ENCODE peak calls at places on chromosomes 5 and 9, in seven cellular contexts. Q is right cardiac atrium, L is K562, Y is lung, W is neural progenitor cell, R is keratinocyte, V is fibroblast of lung. C is an unnamed sample.

GRCh38 chr5:78886650-78887230 is 98.4 kb downstream of the ARSB start:
- DNase-seq in Q (no peak), L (no peak), Y (no peak), W (no peak), R (no peak), V (peak; percentile 40), C (peak; percentile 28)

GRCh38 chr5:76462097-76462702 is 59.1 kb downstream of the IQGAP2 start:
- DNase-seq in Q (no peak), L (no peak), Y (no peak), W (no peak), R (no peak), V (no peak), C (no peak)

GRCh38 chr9:125513634-125514413 is 193.2 kb downstream of the MAPKAP1 start:
- DNase-seq in Q (peak; percentile 47), L (peak; percentile 30), Y (peak; percentile 45), W (peak; percentile 28), R (no peak), V (peak; percentile 74), C (no peak)

GRCh38 chr5:55520117-55520829 is 14.5 kb downstream of the PLPP1 start:
- DNase-seq in Q (no peak), L (no peak), Y (no peak), W (no peak), R (no peak), V (no peak), C (no peak)

GRCh38 chr5:55897905-55898304 is 46.7 kb downstream of the IL31RA start:
- DNase-seq in Q (peak; percentile 58), L (no peak), Y (no peak), W (no peak), R (no peak), V (peak; percentile 83), C (no peak)

GRCh38 chr9:121884057-121884512 is 209.0 kb downstream of the TTLL11 start:
- DNase-seq in Q (no peak), L (no peak), Y (no peak), W (peak; percentile 93), R (no peak), V (no peak), C (no peak)

GRCh38 chr5:146703499-146703898 is 175.1 kb downstream of the PPP2R2B start:
- DNase-seq in Q (no peak), L (no peak), Y (no peak), W (no peak), R (peak; percentile 25), V (no peak), C (no peak)

GRCh38 chr9:4738866-4739586 is 2.0 kb downstream of the AK3 start:
- DNase-seq in Q (no peak), L (no peak), Y (no peak), W (no peak), R (no peak), V (no peak), C (no peak)

GRCh38 chr9:81182421-81182820 is 506.9 kb downstream of the TLE1 start:
- DNase-seq in Q (no peak), L (no peak), Y (no peak), W (no peak), R (no peak), V (peak; percentile 60), C (no peak)

GRCh38 chr9:34498511-34498910 is 24.3 kb downstream of the ENHO start:
- DNase-seq in Q (no peak), L (no peak), Y (no peak), W (no peak), R (no peak), V (no peak), C (no peak)

GRCh38 chr9:88388203-88388885 is at the start of gene SPIN1:
- DNase-seq in Q (peak; percentile 95), L (peak; percentile 91), Y (peak; percentile 80), W (peak; percentile 94), R (no peak), V (peak; percentile 72), C (peak; percentile 75)

GRCh38 chr5:27472000-27472763 is 433.8 kb upstream of the CDH9 start:
- DNase-seq in Q (no peak), L (peak; percentile 76), Y (no peak), W (peak; percentile 91), R (no peak), V (peak; percentile 12), C (peak; percentile 10)

GRCh38 chr9:35490155-35490909 is 421 bp downstream of the RUSC2 start:
- DNase-seq in Q (peak; percentile 65), L (peak; percentile 14), Y (peak; percentile 34), W (peak; percentile 40), R (no peak), V (peak; percentile 9), C (no peak)

GRCh38 chr5:96050273-96050880 is 88.7 kb upstream of the ELL2 start:
- DNase-seq in Q (no peak), L (no peak), Y (no peak), W (no peak), R (no peak), V (no peak), C (no peak)

GRCh38 chr5:34511915-34512314 is 144.2 kb upstream of the RAI14 start:
- DNase-seq in Q (peak; percentile 83), L (no peak), Y (no peak), W (peak; percentile 8), R (no peak), V (peak; percentile 84), C (no peak)

GRCh38 chr9:113012492-113012891 is 500 bp upstream of the ZNF883 start:
- DNase-seq in Q (no peak), L (peak; percentile 10), Y (no peak), W (no peak), R (no peak), V (no peak), C (no peak)

GRCh38 chr9:2486988-2487387 is 134.6 kb upstream of the VLDLR start:
- DNase-seq in Q (no peak), L (no peak), Y (no peak), W (no peak), R (no peak), V (peak; percentile 8), C (no peak)

GRCh38 chr9:8816361-8816760 is 1016.8 kb upstream of the DMAC1 start:
- DNase-seq in Q (no peak), L (no peak), Y (no peak), W (peak; percentile 71), R (no peak), V (no peak), C (no peak)

GRCh38 chr9:124040935-124041816 is 29.6 kb downstream of the LHX2 start:
- DNase-seq in Q (peak; percentile 85), L (peak; percentile 84), Y (no peak), W (peak; percentile 73), R (no peak), V (no peak), C (no peak)

GRCh38 chr5:137842296-137842695 is 25.4 kb upstream of the MYOT start:
- DNase-seq in Q (no peak), L (no peak), Y (no peak), W (no peak), R (no peak), V (no peak), C (no peak)

DNA sequence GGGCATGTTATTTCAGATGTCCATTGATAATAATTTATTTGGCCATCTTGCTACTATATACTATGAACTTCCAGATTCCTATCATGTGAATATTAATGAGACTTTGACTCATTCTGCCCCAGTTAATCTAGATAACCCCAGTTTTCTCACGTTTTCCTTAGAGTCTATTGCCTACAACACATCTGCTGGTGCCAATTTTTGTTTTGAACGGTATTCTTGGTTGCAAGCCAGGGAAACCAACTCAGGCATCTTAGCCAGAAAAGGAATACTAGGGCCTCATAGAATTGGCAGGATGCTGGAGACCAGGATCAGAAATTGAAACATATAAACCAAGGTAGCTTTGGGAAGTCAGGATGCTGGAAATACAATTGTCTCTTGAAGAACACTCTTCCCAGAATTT is 28.0 kb upstream of the NPR3 start:
- DNase-seq in Q (no peak), L (no peak), Y (no peak), W (no peak), R (no peak), V (no peak), C (no peak)
- H3K4me1 ChIP-seq in Q (no peaks in the 10 kb centered on the region), L (no peaks in the 10 kb centered on the region), Y (peaks cover 4% of the 10 kb centered on the region), W (no peaks in the 10 kb centered on the region), R (no peaks in the 10 kb centered on the region), V (no peaks in the 10 kb centered on the region), C (no peaks in the 10 kb centered on the region)

GRCh38 chr5:168342151-168342825 is 50.8 kb downstream of the WWC1 start:
- DNase-seq in Q (no peak), L (no peak), Y (no peak), W (no peak), R (no peak), V (no peak), C (no peak)
- H3K4me1 ChIP-seq in Q (no peaks in the 10 kb centered on the region), L (no peaks in the 10 kb centered on the region), Y (peaks cover 5% of the 10 kb centered on the region), W (peaks cover 4% of the 10 kb centered on the region), R (peaks cover 42% of the 10 kb centered on the region), V (no peaks in the 10 kb centered on the region), C (no peaks in the 10 kb centered on the region)

DNA sequence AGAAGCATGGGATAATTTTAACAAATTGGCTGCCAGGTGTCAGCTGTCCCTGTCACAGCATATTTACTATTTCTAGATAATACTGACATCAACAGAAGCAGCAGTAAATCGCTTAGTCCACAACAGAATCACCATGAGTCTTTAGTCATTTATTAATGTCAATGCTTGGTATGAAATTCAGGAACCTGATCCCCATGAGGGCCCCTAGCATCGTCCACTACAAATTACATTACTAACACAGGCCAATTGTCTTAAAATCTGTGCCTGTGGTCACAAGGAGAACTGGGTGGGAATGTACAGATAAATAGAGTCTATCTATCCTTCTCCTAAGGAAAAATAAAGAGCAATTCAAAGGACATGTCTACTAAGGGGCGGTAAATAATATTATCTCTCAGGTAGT is 76.1 kb downstream of the TSSK1B start:
- DNase-seq in Q (no peak), L (no peak), Y (no peak), W (no peak), R (no peak), V (no peak), C (no peak)
- H3K4me1 ChIP-seq in Q (peaks cover 3% of the 10 kb centered on the region), L (no peaks in the 10 kb centered on the region), Y (no peaks in the 10 kb centered on the region), W (no peaks in the 10 kb centered on the region), R (peaks cover 3% of the 10 kb centered on the region), V (no peaks in the 10 kb centered on the region), C (no peaks in the 10 kb centered on the region)

DNA sequence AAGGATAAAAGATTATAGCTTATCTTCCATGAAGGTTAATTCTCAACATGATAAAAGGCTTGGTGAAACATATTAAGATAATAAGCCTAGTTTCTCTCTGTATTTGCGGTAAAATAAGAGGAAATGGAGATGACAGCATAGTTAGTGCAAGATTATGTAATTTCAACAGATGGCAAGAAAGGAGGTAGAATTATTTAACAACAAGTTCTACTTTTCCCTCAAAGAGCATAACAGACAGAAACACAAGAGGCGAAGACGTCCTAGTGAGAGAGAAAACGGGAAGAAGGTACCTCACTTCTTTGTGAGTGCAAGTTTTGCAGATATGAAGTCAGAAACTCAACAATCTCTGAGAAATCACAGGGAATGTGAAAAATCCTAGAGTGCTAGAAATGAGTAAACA is 144.8 kb upstream of the ADCY2 start:
- DNase-seq in Q (no peak), L (no peak), Y (no peak), W (no peak), R (no peak), V (no peak), C (no peak)
- H3K4me1 ChIP-seq in Q (no peaks in the 10 kb centered on the region), L (no peaks in the 10 kb centered on the region), Y (no peaks in the 10 kb centered on the region), W (peaks cover 15% of the 10 kb centered on the region), R (no peaks in the 10 kb centered on the region), V (no peaks in the 10 kb centered on the region), C (no peaks in the 10 kb centered on the region)